ENCODE peak calls at places on chromosome 15, in five cellular contexts. One of them, this sample, is unnamed.

GRCh38 chr15:70197318-70197944 is 99.7 kb upstream of the TLE3 start:
- DNase-seq in stromal cell of bone marrow: no peak
- DNase-seq in aorta: no peak
- DNase-seq in mucosa of gallbladder: no peak
- DNase-seq in activated CD4-positive, alpha-beta T cell treated with anti-CD3 and anti-CD28 coated beads for 1 hour: no peak
- DNase-seq in this sample: no peak

GRCh38 chr15:65079580-65079979 is 3.0 kb downstream of the KBTBD13 start:
- DNase-seq in stromal cell of bone marrow: no peak
- DNase-seq in aorta: no peak
- DNase-seq in mucosa of gallbladder: no peak
- DNase-seq in activated CD4-positive, alpha-beta T cell treated with anti-CD3 and anti-CD28 coated beads for 1 hour: no peak
- DNase-seq in this sample: no peak

GRCh38 chr15:64571857-64572291 is 111.5 kb downstream of the ZNF609 start:
- DNase-seq in stromal cell of bone marrow: no peak
- DNase-seq in aorta: no peak
- DNase-seq in mucosa of gallbladder: peak
- DNase-seq in activated CD4-positive, alpha-beta T cell treated with anti-CD3 and anti-CD28 coated beads for 1 hour: no peak
- DNase-seq in this sample: no peak

GRCh38 chr15:80866936-80867335 is 87.8 kb downstream of the CEMIP start:
- DNase-seq in stromal cell of bone marrow: no peak
- DNase-seq in aorta: no peak
- DNase-seq in mucosa of gallbladder: no peak
- DNase-seq in activated CD4-positive, alpha-beta T cell treated with anti-CD3 and anti-CD28 coated beads for 1 hour: no peak
- DNase-seq in this sample: no peak

GRCh38 chr15:35522061-35522460 is 23.9 kb downstream of the DPH6 start:
- DNase-seq in stromal cell of bone marrow: no peak
- DNase-seq in aorta: no peak
- DNase-seq in mucosa of gallbladder: no peak
- DNase-seq in activated CD4-positive, alpha-beta T cell treated with anti-CD3 and anti-CD28 coated beads for 1 hour: no peak
- DNase-seq in this sample: peak

GRCh38 chr15:31270767-31271166 is 55.9 kb upstream of the KLF13 start:
- DNase-seq in stromal cell of bone marrow: no peak
- DNase-seq in aorta: no peak
- DNase-seq in mucosa of gallbladder: peak
- DNase-seq in activated CD4-positive, alpha-beta T cell treated with anti-CD3 and anti-CD28 coated beads for 1 hour: no peak
- DNase-seq in this sample: no peak

GRCh38 chr15:77454265-77454664 is 33.6 kb downstream of the HMG20A start:
- DNase-seq in stromal cell of bone marrow: no peak
- DNase-seq in aorta: no peak
- DNase-seq in mucosa of gallbladder: no peak
- DNase-seq in activated CD4-positive, alpha-beta T cell treated with anti-CD3 and anti-CD28 coated beads for 1 hour: no peak
- DNase-seq in this sample: no peak

GRCh38 chr15:29103825-29104565 is 165.6 kb downstream of the NSMCE3 start:
- DNase-seq in stromal cell of bone marrow: peak
- DNase-seq in aorta: peak
- DNase-seq in mucosa of gallbladder: peak
- DNase-seq in activated CD4-positive, alpha-beta T cell treated with anti-CD3 and anti-CD28 coated beads for 1 hour: peak
- DNase-seq in this sample: peak

GRCh38 chr15:73856458-73857192 is 16.7 kb upstream of the TBC1D21 start:
- DNase-seq in stromal cell of bone marrow: no peak
- DNase-seq in aorta: no peak
- DNase-seq in mucosa of gallbladder: no peak
- DNase-seq in activated CD4-positive, alpha-beta T cell treated with anti-CD3 and anti-CD28 coated beads for 1 hour: no peak
- DNase-seq in this sample: peak

GRCh38 chr15:37783290-37783689 is 151.2 kb upstream of the TMCO5A start:
- DNase-seq in stromal cell of bone marrow: peak
- DNase-seq in aorta: no peak
- DNase-seq in mucosa of gallbladder: no peak
- DNase-seq in activated CD4-positive, alpha-beta T cell treated with anti-CD3 and anti-CD28 coated beads for 1 hour: no peak
- DNase-seq in this sample: no peak

GRCh38 chr15:74821091-74821789 is 5.2 kb upstream of the CPLX3 start:
- DNase-seq in stromal cell of bone marrow: no peak
- DNase-seq in aorta: no peak
- DNase-seq in mucosa of gallbladder: no peak
- DNase-seq in activated CD4-positive, alpha-beta T cell treated with anti-CD3 and anti-CD28 coated beads for 1 hour: no peak
- DNase-seq in this sample: no peak

GRCh38 chr15:49606594-49606993 is 14.0 kb downstream of the FAM227B start:
- DNase-seq in stromal cell of bone marrow: no peak
- DNase-seq in aorta: no peak
- DNase-seq in mucosa of gallbladder: no peak
- DNase-seq in activated CD4-positive, alpha-beta T cell treated with anti-CD3 and anti-CD28 coated beads for 1 hour: no peak
- DNase-seq in this sample: no peak